ENCODE peak calls at places on chromosomes 3 and 15, in nine cellular contexts. One of them, this sample, is unnamed.

GRCh38 chr3:57733790-57734189 is 22.3 kb upstream of the SLMAP start:
- DNase-seq in astrocyte of the spinal cord: no peak
- DNase-seq in pancreas: no peak
- DNase-seq in heart left ventricle: no peak
- DNase-seq in epithelial cell of proximal tubule: no peak
- DNase-seq in psoas muscle: no peak
- DNase-seq in GM12865: no peak
- DNase-seq in GM23248: peak; percentile 24
- DNase-seq in IMR-90: peak; percentile 14
- DNase-seq in this sample: no peak

GRCh38 chr15:91627473-91628309 is 225.8 kb upstream of the SLCO3A1 start:
- DNase-seq in astrocyte of the spinal cord: peak; percentile 68
- DNase-seq in pancreas: peak; percentile 26
- DNase-seq in heart left ventricle: peak; percentile 68
- DNase-seq in epithelial cell of proximal tubule: no peak
- DNase-seq in psoas muscle: peak; percentile 36
- DNase-seq in GM12865: no peak
- DNase-seq in GM23248: peak; percentile 5
- DNase-seq in IMR-90: peak; percentile 10
- DNase-seq in this sample: no peak

GRCh38 chr3:34676431-34676830 is 878.0 kb downstream of the PDCD6IP start:
- DNase-seq in astrocyte of the spinal cord: peak; percentile 51
- DNase-seq in pancreas: no peak
- DNase-seq in heart left ventricle: no peak
- DNase-seq in epithelial cell of proximal tubule: peak; percentile 15
- DNase-seq in psoas muscle: no peak
- DNase-seq in GM12865: no peak
- DNase-seq in GM23248: peak; percentile 8
- DNase-seq in IMR-90: no peak
- DNase-seq in this sample: no peak

GRCh38 chr3:55486101-55486856 is 827 bp downstream of the WNT5A start:
- DNase-seq in astrocyte of the spinal cord: peak; percentile 91
- DNase-seq in pancreas: peak; percentile 72
- DNase-seq in heart left ventricle: peak; percentile 69
- DNase-seq in epithelial cell of proximal tubule: no peak
- DNase-seq in psoas muscle: peak; percentile 75
- DNase-seq in GM12865: no peak
- DNase-seq in GM23248: peak; percentile 67
- DNase-seq in IMR-90: peak; percentile 79
- DNase-seq in this sample: no peak

GRCh38 chr3:9142346-9142745 is 107.1 kb downstream of the SRGAP3 start:
- DNase-seq in astrocyte of the spinal cord: no peak
- DNase-seq in pancreas: no peak
- DNase-seq in heart left ventricle: no peak
- DNase-seq in epithelial cell of proximal tubule: no peak
- DNase-seq in psoas muscle: no peak
- DNase-seq in GM12865: no peak
- DNase-seq in GM23248: no peak
- DNase-seq in IMR-90: no peak
- DNase-seq in this sample: no peak

GRCh38 chr3:73433681-73434080 is 191.1 kb downstream of the PDZRN3 start:
- DNase-seq in astrocyte of the spinal cord: no peak
- DNase-seq in pancreas: no peak
- DNase-seq in heart left ventricle: no peak
- DNase-seq in epithelial cell of proximal tubule: no peak
- DNase-seq in psoas muscle: no peak
- DNase-seq in GM12865: no peak
- DNase-seq in GM23248: no peak
- DNase-seq in IMR-90: peak; percentile 30
- DNase-seq in this sample: no peak

GRCh38 chr15:68302729-68303128 is 25.2 kb downstream of the FEM1B start:
- DNase-seq in astrocyte of the spinal cord: no peak
- DNase-seq in pancreas: no peak
- DNase-seq in heart left ventricle: no peak
- DNase-seq in epithelial cell of proximal tubule: no peak
- DNase-seq in psoas muscle: no peak
- DNase-seq in GM12865: no peak
- DNase-seq in GM23248: no peak
- DNase-seq in IMR-90: no peak
- DNase-seq in this sample: no peak

GRCh38 chr3:95615592-95616310 is 1198.6 kb upstream of the EPHA6 start:
- DNase-seq in astrocyte of the spinal cord: no peak
- DNase-seq in pancreas: no peak
- DNase-seq in heart left ventricle: no peak
- DNase-seq in epithelial cell of proximal tubule: peak; percentile 43
- DNase-seq in psoas muscle: no peak
- DNase-seq in GM12865: no peak
- DNase-seq in GM23248: no peak
- DNase-seq in IMR-90: no peak
- DNase-seq in this sample: no peak

GRCh38 chr15:82108489-82109078 is 62.8 kb upstream of the MEX3B start:
- DNase-seq in astrocyte of the spinal cord: peak; percentile 59
- DNase-seq in pancreas: peak; percentile 59
- DNase-seq in heart left ventricle: peak; percentile 55
- DNase-seq in epithelial cell of proximal tubule: no peak
- DNase-seq in psoas muscle: peak; percentile 51
- DNase-seq in GM12865: peak; percentile 63
- DNase-seq in GM23248: peak; percentile 72
- DNase-seq in IMR-90: peak; percentile 50
- DNase-seq in this sample: peak; percentile 60

GRCh38 chr15:69749797-69750196 is 297.2 kb downstream of the RPLP1 start:
- DNase-seq in astrocyte of the spinal cord: no peak
- DNase-seq in pancreas: no peak
- DNase-seq in heart left ventricle: no peak
- DNase-seq in epithelial cell of proximal tubule: no peak
- DNase-seq in psoas muscle: no peak
- DNase-seq in GM12865: peak; percentile 21
- DNase-seq in GM23248: no peak
- DNase-seq in IMR-90: no peak
- DNase-seq in this sample: no peak

GRCh38 chr15:39946862-39947261 is 12.9 kb downstream of the EIF2AK4 start:
- DNase-seq in astrocyte of the spinal cord: peak; percentile 40
- DNase-seq in pancreas: no peak
- DNase-seq in heart left ventricle: no peak
- DNase-seq in epithelial cell of proximal tubule: no peak
- DNase-seq in psoas muscle: no peak
- DNase-seq in GM12865: no peak
- DNase-seq in GM23248: peak; percentile 76
- DNase-seq in IMR-90: peak; percentile 41
- DNase-seq in this sample: no peak

GRCh38 chr3:55270976-55271375 is 216.1 kb downstream of the WNT5A start:
- DNase-seq in astrocyte of the spinal cord: peak; percentile 31
- DNase-seq in pancreas: no peak
- DNase-seq in heart left ventricle: no peak
- DNase-seq in epithelial cell of proximal tubule: no peak
- DNase-seq in psoas muscle: no peak
- DNase-seq in GM12865: no peak
- DNase-seq in GM23248: peak; percentile 35
- DNase-seq in IMR-90: peak; percentile 79
- DNase-seq in this sample: no peak

GRCh38 chr3:115961390-115961789 is 338.1 kb downstream of the GAP43 start:
- DNase-seq in astrocyte of the spinal cord: no peak
- DNase-seq in pancreas: no peak
- DNase-seq in heart left ventricle: no peak
- DNase-seq in epithelial cell of proximal tubule: no peak
- DNase-seq in psoas muscle: no peak
- DNase-seq in GM12865: no peak
- DNase-seq in GM23248: peak; percentile 68
- DNase-seq in IMR-90: no peak
- DNase-seq in this sample: no peak

DNA sequence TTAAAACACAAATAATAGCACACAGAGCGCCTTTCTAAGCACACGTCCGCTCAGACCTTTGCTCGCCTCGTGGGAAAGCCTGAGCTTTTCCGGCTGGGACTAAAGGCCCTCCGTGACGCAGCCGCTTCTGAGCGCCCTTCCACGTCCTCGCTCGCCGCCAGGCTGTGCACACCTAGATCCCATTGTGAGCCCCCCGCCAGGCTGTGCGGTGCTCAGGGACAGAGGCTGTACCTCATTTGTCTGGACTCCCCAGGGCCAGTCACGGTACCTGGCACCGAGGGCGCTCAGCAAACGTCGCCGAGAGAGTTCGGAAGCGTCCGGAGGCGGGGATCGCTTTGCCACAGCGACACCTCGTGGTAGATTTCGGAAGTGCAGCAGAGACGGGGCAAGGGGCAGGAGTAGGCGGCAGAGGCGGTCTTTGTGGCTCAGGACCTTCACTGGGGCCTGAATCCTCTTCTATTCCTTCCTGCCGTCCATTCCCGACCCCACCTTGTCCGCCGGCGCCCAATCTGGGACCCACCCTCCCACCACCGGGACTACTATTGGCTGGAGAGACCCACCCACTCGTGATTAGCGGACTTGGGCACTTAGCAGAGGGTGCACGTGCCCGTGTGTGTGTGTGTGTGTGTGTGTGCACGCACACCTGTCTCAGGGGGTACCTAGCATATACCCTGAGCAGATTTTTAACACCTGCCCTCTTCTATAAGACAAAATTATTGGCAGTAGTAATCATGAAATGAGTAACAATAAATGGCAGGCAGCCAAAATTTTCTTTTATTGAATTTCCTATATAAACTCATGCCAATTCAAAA is 65.6 kb downstream of the RHCG start:
- DNase-seq in astrocyte of the spinal cord: peak; percentile 50
- DNase-seq in pancreas: peak; percentile 79
- DNase-seq in heart left ventricle: peak; percentile 78
- DNase-seq in epithelial cell of proximal tubule: no peak
- DNase-seq in psoas muscle: peak; percentile 84
- DNase-seq in GM12865: peak; percentile 83
- DNase-seq in GM23248: peak; percentile 81
- DNase-seq in IMR-90: peak; percentile 43
- DNase-seq in this sample: peak; percentile 81
- H3K4me3 ChIP-seq in astrocyte of the spinal cord: peak overlapping the region; percentile 37
- H3K4me3 ChIP-seq in pancreas: no peak overlapping the region
- H3K4me3 ChIP-seq in heart left ventricle: peak overlapping the region; percentile 24
- H3K4me3 ChIP-seq in epithelial cell of proximal tubule: peak overlapping the region; percentile 55
- H3K4me3 ChIP-seq in psoas muscle: peak overlapping the region; percentile 65
- H3K4me3 ChIP-seq in GM12865: peak overlapping the region; percentile 44
- H3K4me3 ChIP-seq in GM23248: peak overlapping the region; percentile 69
- H3K4me3 ChIP-seq in IMR-90: peak overlapping the region; percentile 42
- H3K4me3 ChIP-seq in this sample: peak overlapping the region; percentile 73

DNA sequence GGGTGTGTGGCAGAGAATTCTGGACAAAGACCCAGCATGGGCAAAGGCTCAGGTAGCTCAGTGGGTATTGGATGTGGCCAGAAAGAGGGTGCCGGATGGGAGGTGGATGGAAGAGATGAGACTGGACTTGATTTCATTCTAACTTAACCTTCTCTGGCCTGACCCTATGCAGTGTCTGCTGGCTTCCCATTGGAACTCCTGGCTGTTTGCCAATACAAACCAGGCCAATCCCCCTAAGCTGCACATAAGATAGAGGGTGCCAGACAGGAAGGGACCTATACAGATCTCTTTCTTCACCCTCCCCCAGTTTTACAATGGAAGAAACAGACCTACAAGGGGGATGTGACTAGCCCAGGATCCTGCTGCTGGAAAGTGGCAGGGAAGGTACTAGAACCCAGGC is 1.2 kb downstream of the ANKDD1A start:
- DNase-seq in astrocyte of the spinal cord: no peak
- DNase-seq in pancreas: no peak
- DNase-seq in heart left ventricle: no peak
- DNase-seq in epithelial cell of proximal tubule: no peak
- DNase-seq in psoas muscle: no peak
- DNase-seq in GM12865: no peak
- DNase-seq in GM23248: no peak
- DNase-seq in IMR-90: no peak
- DNase-seq in this sample: no peak
- H3K4me3 ChIP-seq in astrocyte of the spinal cord: no peak overlapping the region
- H3K4me3 ChIP-seq in pancreas: no peak overlapping the region
- H3K4me3 ChIP-seq in heart left ventricle: no peak overlapping the region
- H3K4me3 ChIP-seq in epithelial cell of proximal tubule: no peak overlapping the region
- H3K4me3 ChIP-seq in psoas muscle: no peak overlapping the region
- H3K4me3 ChIP-seq in GM12865: no peak overlapping the region
- H3K4me3 ChIP-seq in GM23248: no peak overlapping the region
- H3K4me3 ChIP-seq in IMR-90: no peak overlapping the region
- H3K4me3 ChIP-seq in this sample: no peak overlapping the region

DNA sequence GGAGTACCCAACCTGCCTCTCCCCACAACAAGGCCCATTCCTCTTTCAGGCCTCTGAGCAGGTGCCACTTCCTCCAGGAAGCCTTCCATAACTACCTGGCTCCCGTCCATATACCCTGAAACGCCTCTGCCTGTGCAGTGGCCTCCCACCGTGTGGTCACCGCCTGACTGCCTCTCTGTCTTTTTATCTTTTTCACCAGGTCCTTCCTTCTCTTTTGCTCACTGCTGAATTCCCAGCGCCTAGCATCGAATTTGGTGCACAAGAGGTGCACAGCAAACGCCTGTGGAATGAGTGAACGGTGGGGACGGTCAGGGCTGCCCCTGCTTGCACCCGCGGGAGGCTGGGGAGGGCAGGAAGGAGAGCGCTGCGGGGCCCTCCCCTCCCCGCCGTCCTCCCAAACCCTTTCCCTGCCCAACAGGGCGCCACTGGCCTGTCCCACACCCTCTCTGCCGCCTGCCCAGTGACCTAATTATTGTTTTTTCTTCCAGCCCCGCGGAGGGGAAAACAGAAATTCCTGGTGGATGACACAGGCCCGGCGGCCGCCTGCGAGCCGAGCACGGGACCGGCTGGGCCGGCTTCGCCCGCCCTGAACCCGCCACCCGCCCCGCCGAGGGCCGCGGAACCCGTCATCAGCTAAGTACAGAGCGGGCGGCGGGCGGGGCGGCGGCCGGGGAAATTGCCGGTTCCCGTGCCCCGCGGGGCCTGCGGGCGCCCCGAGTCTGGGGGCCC is 140.1 kb downstream of the SMAD6 start:
- DNase-seq in astrocyte of the spinal cord: peak; percentile 95
- DNase-seq in pancreas: peak; percentile 84
- DNase-seq in heart left ventricle: peak; percentile 92
- DNase-seq in epithelial cell of proximal tubule: peak; percentile 45
- DNase-seq in psoas muscle: peak; percentile 88
- DNase-seq in GM12865: no peak
- DNase-seq in GM23248: peak; percentile 98
- DNase-seq in IMR-90: peak; percentile 89
- DNase-seq in this sample: peak; percentile 88
- H3K4me3 ChIP-seq in astrocyte of the spinal cord: peak overlapping the region; percentile 29
- H3K4me3 ChIP-seq in pancreas: peak overlapping the region; percentile 15
- H3K4me3 ChIP-seq in heart left ventricle: peak overlapping the region; percentile 76
- H3K4me3 ChIP-seq in epithelial cell of proximal tubule: peak overlapping the region; percentile 55
- H3K4me3 ChIP-seq in psoas muscle: peak overlapping the region; percentile 67
- H3K4me3 ChIP-seq in GM12865: no peak overlapping the region
- H3K4me3 ChIP-seq in GM23248: peak overlapping the region; percentile 80
- H3K4me3 ChIP-seq in IMR-90: peak overlapping the region; percentile 28
- H3K4me3 ChIP-seq in this sample: peak overlapping the region; percentile 37

DNA sequence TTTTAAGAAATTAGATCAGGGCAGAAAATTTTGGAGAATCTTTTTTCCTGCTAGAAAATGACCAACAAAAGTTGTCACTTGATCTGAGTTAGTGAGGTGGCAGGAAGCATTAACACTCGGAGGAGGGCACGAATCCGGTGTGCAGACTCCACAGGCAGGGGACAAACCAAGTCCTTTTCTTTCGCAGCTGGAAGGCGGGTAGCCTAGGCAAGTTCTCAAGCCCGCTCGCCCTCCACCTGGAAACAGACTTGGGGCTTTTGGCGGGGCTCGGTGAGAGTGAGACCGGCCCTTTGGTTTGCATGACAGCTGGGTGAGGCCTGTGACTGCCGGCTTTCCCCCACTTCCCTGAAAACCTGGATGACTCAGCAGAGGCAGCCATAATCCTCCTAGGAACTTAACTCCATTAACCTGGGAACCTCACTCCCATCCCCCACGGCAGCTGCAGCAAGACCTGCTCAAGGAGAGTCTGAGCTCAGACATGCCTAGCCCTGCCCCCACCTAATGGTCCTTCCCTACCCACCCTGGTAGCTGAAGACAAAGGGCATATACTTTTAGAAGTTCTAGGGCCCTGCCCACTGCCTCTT is 134.8 kb downstream of the MFSD1 start:
- DNase-seq in astrocyte of the spinal cord: no peak
- DNase-seq in pancreas: no peak
- DNase-seq in heart left ventricle: no peak
- DNase-seq in epithelial cell of proximal tubule: no peak
- DNase-seq in psoas muscle: no peak
- DNase-seq in GM12865: no peak
- DNase-seq in GM23248: no peak
- DNase-seq in IMR-90: no peak
- DNase-seq in this sample: no peak
- H3K4me3 ChIP-seq in astrocyte of the spinal cord: no peak overlapping the region
- H3K4me3 ChIP-seq in pancreas: no peak overlapping the region
- H3K4me3 ChIP-seq in heart left ventricle: no peak overlapping the region
- H3K4me3 ChIP-seq in epithelial cell of proximal tubule: no peak overlapping the region
- H3K4me3 ChIP-seq in psoas muscle: no peak overlapping the region
- H3K4me3 ChIP-seq in GM12865: no peak overlapping the region
- H3K4me3 ChIP-seq in GM23248: no peak overlapping the region
- H3K4me3 ChIP-seq in IMR-90: no peak overlapping the region
- H3K4me3 ChIP-seq in this sample: no peak overlapping the region

This sample was measured in Caco-2.